ENCODE peak calls at places on chromosome 17, in nine cellular contexts. Z is heart left ventricle; P is fibroblast of lung; A is EH; D is hepatic stellate cell; I is tibial artery; E is NCI-H1092 treated with DMSO at 0.1 percent for 48 hours; H is stimulated activated CD8-positive, alpha-beta memory T cell treated with anti-CD3 and anti-CD28 coated beads, Interleukin-15, amount 100 ng/mL, for 24 hours; F is mesendoderm. U is an unnamed sample.
A peak's percentile ranks its signal among the peaks of the same experiment; 100 is the strongest.

GRCh38 chr17:48647103-48647963 is 21.2 kb upstream of the HOXB9 start:
- DNase-seq in Z (no peak), P (peak; percentile 21), A (no peak), H (no peak), F (peak; percentile 90), D (peak; percentile 29), I (no peak), E (no peak), U (no peak)

GRCh38 chr17:21705021-21705601 is 12.8 kb downstream of the KCNJ18 start:
- DNase-seq in H (no peak), P (no peak), F (no peak), E (no peak), I (peak; percentile 62), A (no peak), Z (no peak), D (no peak), U (no peak)

GRCh38 chr17:75843577-75844529 is at the start of gene UNC13D:
- DNase-seq in F (no peak), P (no peak), A (no peak), E (no peak), Z (no peak), I (no peak), H (no peak), D (no peak), U (no peak)

GRCh38 chr17:69523252-69523861 is 108.9 kb downstream of the MAP2K6 start:
- DNase-seq in D (peak; percentile 22), E (peak; percentile 54), I (no peak), A (peak; percentile 40), P (peak; percentile 80), F (peak; percentile 79), Z (no peak), H (no peak), U (no peak)

GRCh38 chr17:82668024-82668630 is 19.9 kb upstream of the WDR45B start:
- DNase-seq in A (no peak), E (no peak), P (no peak), F (no peak), Z (peak; percentile 47), H (no peak), I (no peak), D (no peak), U (no peak)

GRCh38 chr17:71870546-71870862 is 250.3 kb upstream of the SOX9 start:
- DNase-seq in Z (no peak), I (no peak), A (no peak), H (no peak), F (peak; percentile 2), E (no peak), P (no peak), D (no peak), U (no peak)

GRCh38 chr17:2354311-2354710 is 17.0 kb downstream of the SGSM2 start:
- DNase-seq in E (no peak), H (no peak), P (no peak), A (no peak), F (no peak), Z (no peak), D (no peak), I (no peak), U (no peak)

GRCh38 chr17:49386373-49386772 is 24.3 kb upstream of the ZNF652 start:
- DNase-seq in D (no peak), P (no peak), F (no peak), I (no peak), H (no peak), E (no peak), A (no peak), Z (no peak), U (no peak)

GRCh38 chr17:41338961-41339485 is 11.6 kb downstream of the KRT33A start:
- DNase-seq in F (no peak), E (no peak), P (peak; percentile 7), A (peak; percentile 22), I (no peak), D (no peak), H (no peak), Z (no peak), U (peak; percentile 28)

GRCh38 chr17:11296994-11297393 is 56.0 kb downstream of the SHISA6 start:
- DNase-seq in I (no peak), H (no peak), E (peak; percentile 0), A (no peak), F (peak; percentile 56), Z (no peak), P (no peak), D (no peak), U (no peak)

GRCh38 chr17:7530294-7530900 is 18.5 kb upstream of the TNFSF12 start:
- DNase-seq in H (no peak), Z (no peak), E (no peak), I (no peak), P (no peak), D (no peak), F (no peak), A (peak; percentile 18), U (no peak)

GRCh38 chr17:8408371-8408770 is 10.7 kb upstream of the RNF222 start:
- DNase-seq in P (no peak), D (no peak), A (no peak), E (no peak), F (peak; percentile 59), H (no peak), Z (no peak), I (peak; percentile 56), U (no peak)